ENCODE peak calls at places on chromosomes 3 and 15, in five cellular contexts. One of them, this sample, is unnamed.

GRCh38 chr3:64150527-64151238 is 74.6 kb downstream of the PRICKLE2 start:
- DNase-seq in cardiac septum: no peak
- DNase-seq in GM20000: no peak
- DNase-seq in osteocyte: peak
- DNase-seq in ELR: peak
- DNase-seq in this sample: peak

GRCh38 chr15:55858661-55859060 is 115.7 kb upstream of the PRTG start:
- DNase-seq in GM20000: no peak
- DNase-seq in ELR: peak
- DNase-seq in cardiac septum: no peak
- DNase-seq in osteocyte: no peak
- DNase-seq in this sample: peak

GRCh38 chr3:162569314-162569713 is 1072.7 kb downstream of the OTOL1 start:
- DNase-seq in ELR: no peak
- DNase-seq in GM20000: no peak
- DNase-seq in osteocyte: no peak
- DNase-seq in cardiac septum: no peak
- DNase-seq in this sample: no peak

GRCh38 chr3:40843851-40844548 is 319.2 kb downstream of the ZNF621 start:
- DNase-seq in osteocyte: peak
- DNase-seq in cardiac septum: no peak
- DNase-seq in GM20000: no peak
- DNase-seq in ELR: peak
- DNase-seq in this sample: peak

GRCh38 chr3:27216955-27217552 is 152.1 kb downstream of the NEK10 start:
- DNase-seq in GM20000: no peak
- DNase-seq in ELR: peak
- DNase-seq in osteocyte: no peak
- DNase-seq in cardiac septum: no peak
- DNase-seq in this sample: no peak

GRCh38 chr3:71873093-71873611 is 88.2 kb upstream of the PROK2 start:
- DNase-seq in cardiac septum: no peak
- DNase-seq in osteocyte: peak
- DNase-seq in GM20000: no peak
- DNase-seq in ELR: peak
- DNase-seq in this sample: no peak

GRCh38 chr3:36434682-36435426 is 54.5 kb downstream of the STAC start:
- DNase-seq in GM20000: no peak
- DNase-seq in cardiac septum: no peak
- DNase-seq in ELR: no peak
- DNase-seq in osteocyte: no peak
- DNase-seq in this sample: no peak

GRCh38 chr3:53113293-53114010 is 16.8 kb downstream of the RFT1 start:
- DNase-seq in ELR: peak
- DNase-seq in cardiac septum: peak
- DNase-seq in osteocyte: no peak
- DNase-seq in GM20000: no peak
- DNase-seq in this sample: no peak

GRCh38 chr3:23968467-23969184 is 23.5 kb downstream of the NR1D2 start:
- DNase-seq in cardiac septum: no peak
- DNase-seq in osteocyte: no peak
- DNase-seq in GM20000: no peak
- DNase-seq in ELR: peak
- DNase-seq in this sample: no peak

GRCh38 chr15:67303490-67304363 is 49.1 kb downstream of the IQCH start:
- DNase-seq in GM20000: peak
- DNase-seq in ELR: peak
- DNase-seq in cardiac septum: no peak
- DNase-seq in osteocyte: no peak
- DNase-seq in this sample: peak

GRCh38 chr15:95799286-95800187 is 531.0 kb upstream of the NR2F2 start:
- DNase-seq in osteocyte: no peak
- DNase-seq in cardiac septum: no peak
- DNase-seq in ELR: peak
- DNase-seq in GM20000: no peak
- DNase-seq in this sample: peak

GRCh38 chr3:21326704-21327103 is 424.3 kb downstream of the ZNF385D start:
- DNase-seq in osteocyte: no peak
- DNase-seq in ELR: no peak
- DNase-seq in cardiac septum: no peak
- DNase-seq in GM20000: no peak
- DNase-seq in this sample: no peak

GRCh38 chr3:156469456-156469855 is 85.5 kb downstream of the SSR3 start:
- DNase-seq in osteocyte: no peak
- DNase-seq in ELR: no peak
- DNase-seq in cardiac septum: no peak
- DNase-seq in GM20000: no peak
- DNase-seq in this sample: no peak

GRCh38 chr3:133038089-133038730 is at the start of gene TMEM108:
- DNase-seq in cardiac septum: no peak
- DNase-seq in osteocyte: peak
- DNase-seq in ELR: peak
- DNase-seq in GM20000: peak
- DNase-seq in this sample: peak

This sample was measured in SJCRH30.